ENCODE peak calls at places on chromosomes 11 and 22, in four cellular contexts. S is adrenal gland, Z is breast epithelium, P is body of pancreas. C is an unnamed sample.

GRCh38 chr11:129458756-129459535 is 83.3 kb downstream of the BARX2 start:
- DNase-seq in S (no peak), Z (no peak), P (peak), C (no peak)

GRCh38 chr11:67157691-67158090 is 38.6 kb downstream of the KDM2A start:
- DNase-seq in S (no peak), Z (no peak), P (no peak), C (no peak)

GRCh38 chr22:27919943-27920755 is 1.1 kb upstream of the PITPNB start:
- DNase-seq in S (peak), Z (no peak), P (peak), C (no peak)

GRCh38 chr11:129189646-129190045 is 2.5 kb downstream of the ARHGAP32 start:
- DNase-seq in S (no peak), Z (no peak), P (no peak), C (no peak)

GRCh38 chr11:33690290-33691050 is 10.2 kb downstream of the C11orf91 start:
- DNase-seq in S (peak), Z (peak), P (peak), C (peak)

GRCh38 chr11:129705341-129705740 is 110.3 kb upstream of the TMEM45B start:
- DNase-seq in S (no peak), Z (no peak), P (no peak), C (no peak)

GRCh38 chr11:34086554-34087278 is 18.7 kb upstream of the NAT10 start:
- DNase-seq in S (no peak), Z (no peak), P (no peak), C (no peak)

GRCh38 chr11:66340596-66341501 is 4.1 kb downstream of the BRMS1 start:
- DNase-seq in S (no peak), Z (no peak), P (no peak), C (no peak)

GRCh38 chr11:112525270-112525669 is 264.6 kb upstream of the PLET1 start:
- DNase-seq in S (peak), Z (peak), P (peak), C (no peak)

GRCh38 chr11:129933866-129934265 is 38.5 kb upstream of the NFRKB start:
- DNase-seq in S (no peak), Z (no peak), P (no peak), C (no peak)

GRCh38 chr22:29108137-29108536 is 35.3 kb downstream of the KREMEN1 start:
- DNase-seq in S (no peak), Z (no peak), P (no peak), C (peak)

GRCh38 chr11:119626910-119627305 is 102.1 kb downstream of the NECTIN1 start:
- DNase-seq in S (no peak), Z (no peak), P (no peak), C (no peak)

GRCh38 chr22:28019881-28020861 is 101.1 kb upstream of the PITPNB start:
- DNase-seq in S (peak), Z (no peak), P (peak), C (peak)

GRCh38 chr11:26229270-26229669 is 102.7 kb upstream of the ANO3 start:
- DNase-seq in S (no peak), Z (no peak), P (no peak), C (no peak)

GRCh38 chr22:29096736-29097669 is 24.2 kb downstream of the KREMEN1 start:
- DNase-seq in S (no peak), Z (no peak), P (peak), C (no peak)

GRCh38 chr22:39384750-39385480 is 14.7 kb upstream of the TAB1 start:
- DNase-seq in S (peak), Z (no peak), P (no peak), C (no peak)

GRCh38 chr22:38302906-38303305 is 14.3 kb downstream of the CSNK1E start:
- DNase-seq in S (no peak), Z (no peak), P (no peak), C (no peak)

GRCh38 chr11:10632483-10632882 is 61.1 kb downstream of the IRAG1 start:
- DNase-seq in S (no peak), Z (no peak), P (no peak), C (no peak)

GRCh38 chr11:111362887-111363411 is 16.1 kb downstream of the POU2AF1 start:
- DNase-seq in S (no peak), Z (peak), P (peak), C (no peak)
- TF ChIP-seq POLR2A in S (no peak), Z (no peak), P (peak), C (no peak)

GRCh38 chr22:23184764-23185113 is 4.4 kb downstream of the BCR start:
- DNase-seq in S (no peak), Z (no peak), P (no peak), C (no peak)
- TF ChIP-seq POLR2A in S (no peak), Z (no peak), P (no peak), C (no peak)

GRCh38 chr22:19440411-19441195 is 6.9 kb downstream of the C22orf39 start:
- DNase-seq in S (peak), Z (no peak), P (no peak), C (no peak)

GRCh38 chr22:19446603-19447387 is 716 bp downstream of the C22orf39 start:
- DNase-seq in S (peak), Z (no peak), P (no peak), C (no peak)

GRCh38 chr22:19442166-19442565 is 5.3 kb downstream of the C22orf39 start:
- DNase-seq in S (no peak), Z (no peak), P (no peak), C (no peak)

GRCh38 chr22:19447388-19448075 is at the start of gene C22orf39:
- DNase-seq in S (peak), Z (peak), P (peak), C (peak)

DNA sequence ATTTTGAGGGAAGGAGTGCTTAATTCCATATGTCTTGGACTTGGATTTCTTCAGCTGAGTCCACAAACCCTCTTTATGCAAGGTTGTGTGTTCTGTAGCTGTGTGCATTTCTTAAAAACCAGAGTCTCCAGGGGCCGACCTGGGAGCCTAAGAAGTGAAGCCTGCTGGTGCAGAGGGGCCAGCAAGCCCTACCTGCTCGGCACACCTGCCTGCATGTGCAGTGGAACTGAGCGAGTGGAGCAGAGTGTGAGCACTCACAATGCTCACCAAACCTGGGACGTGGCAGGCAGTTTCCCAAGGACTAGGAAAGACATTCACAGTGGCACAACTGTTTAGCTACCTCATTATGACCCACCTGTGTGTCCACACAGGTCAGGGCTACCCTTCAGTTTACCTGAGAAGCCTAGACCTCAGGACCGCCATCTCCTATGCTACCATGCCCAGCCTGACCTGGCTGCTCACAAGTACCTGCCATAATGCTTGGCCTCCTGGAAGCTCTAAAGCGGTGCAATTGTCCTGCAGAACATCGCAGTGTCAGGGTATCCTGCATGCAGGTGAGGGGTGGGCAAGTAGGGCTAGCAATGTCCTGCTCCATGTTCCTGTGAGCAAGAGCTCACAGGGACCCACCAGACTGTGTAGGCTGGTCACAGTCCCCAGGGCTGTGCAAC is 3.8 kb downstream of the C22orf39 start:
- DNase-seq in S (no peak), Z (no peak), P (no peak), C (no peak)
- TF ChIP-seq POLR2A in S (no peak), Z (no peak), P (no peak), C (no peak)

GRCh38 chr11:14642873-14643696 is 519 bp upstream of the PDE3B start:
- DNase-seq in S (no peak), Z (no peak), P (peak), C (no peak)

GRCh38 chr11:14644396-14645246 is 1.0 kb downstream of the PDE3B start:
- DNase-seq in S (no peak), Z (no peak), P (peak), C (no peak)

GRCh38 chr11:14642453-14642852 is 1.2 kb upstream of the PDE3B start:
- DNase-seq in S (no peak), Z (no peak), P (no peak), C (no peak)

GRCh38 chr11:14645247-14645912 is 1.8 kb downstream of the PDE3B start:
- DNase-seq in S (no peak), Z (no peak), P (no peak), C (peak)

DNA sequence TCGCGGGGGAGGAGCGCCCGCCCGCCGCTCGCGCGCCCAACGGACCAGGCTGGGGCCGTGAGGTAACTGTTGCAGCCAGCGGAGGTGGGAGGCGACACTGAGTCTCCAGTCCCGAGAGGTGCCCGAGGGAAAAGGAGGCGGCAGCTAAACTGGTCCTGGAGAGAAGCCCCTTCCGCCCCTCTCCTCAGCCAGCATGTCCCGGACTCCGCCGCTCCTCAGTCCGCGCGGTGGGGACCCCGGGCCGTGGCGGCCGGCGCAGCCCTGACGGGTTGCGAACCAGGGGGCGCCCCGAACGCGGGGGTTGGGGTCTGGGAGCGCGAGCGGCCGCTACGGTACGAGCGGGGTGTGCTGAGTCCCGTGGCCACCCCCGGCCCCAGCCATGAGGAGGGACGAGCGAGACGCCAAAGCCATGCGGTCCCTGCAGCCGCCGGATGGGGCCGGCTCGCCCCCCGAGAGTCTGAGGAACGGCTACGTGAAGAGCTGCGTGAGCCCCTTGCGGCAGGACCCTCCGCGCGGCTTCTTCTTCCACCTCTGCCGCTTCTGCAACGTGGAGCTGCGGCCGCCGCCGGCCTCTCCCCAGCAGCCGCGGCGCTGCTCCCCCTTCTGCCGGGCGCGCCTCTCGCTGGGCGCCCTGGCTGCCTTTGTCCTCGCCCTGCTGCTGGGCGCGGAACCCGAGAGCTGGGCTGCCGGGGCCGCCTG is at the start of gene PDE3B:
- DNase-seq in S (peak), Z (no peak), P (peak), C (no peak)
- TF ChIP-seq POLR2A in S (peak), Z (no peak), P (peak), C (no peak)

GRCh38 chr11:96082936-96083335 is 159.0 kb upstream of the MTMR2 start:
- DNase-seq in S (no peak), Z (no peak), P (no peak), C (no peak)
- TF ChIP-seq POLR2A in S (no peak), Z (no peak), P (no peak), C (no peak)

C was measured in H54.